ENCODE peak calls at places on chromosomes 2 and 18, in four cellular contexts. O, A, N and B are unnamed samples.

GRCh38 chr18:57062841-57063240 is 84.0 kb upstream of the BOD1L2 start:
- DNase-seq in O (peak; percentile 70), A (no peak), N (no peak), B (no peak)

GRCh38 chr2:158205215-158205614 is 103.5 kb downstream of the UPP2 start:
- DNase-seq in O (no peak), A (no peak), N (no peak), B (peak; percentile 21)

GRCh38 chr18:60064271-60064670 is 164.5 kb downstream of the PMAIP1 start:
- DNase-seq in O (no peak), A (no peak), N (no peak), B (no peak)

GRCh38 chr18:11081009-11081532 is 68.3 kb downstream of the PIEZO2 start:
- DNase-seq in O (no peak), A (no peak), N (no peak), B (no peak)

GRCh38 chr2:6977095-6977777 is 60.0 kb downstream of the RNF144A start:
- DNase-seq in O (peak; percentile 47), A (no peak), N (no peak), B (peak; percentile 70)

GRCh38 chr18:2984703-2985261 is 28.2 kb downstream of the LPIN2 start:
- DNase-seq in O (no peak), A (no peak), N (peak; percentile 96), B (peak; percentile 84)

GRCh38 chr2:164841719-164842623 is at the start of gene COBLL1:
- DNase-seq in O (peak; percentile 94), A (peak; percentile 88), N (peak; percentile 84), B (peak; percentile 89)

GRCh38 chr2:3628800-3629199 is 29.2 kb upstream of the ALLC start:
- DNase-seq in O (peak; percentile 57), A (no peak), N (peak; percentile 54), B (no peak)

GRCh38 chr2:217035967-217036366 is 176.1 kb upstream of the TNP1 start:
- DNase-seq in O (no peak), A (no peak), N (no peak), B (no peak)

GRCh38 chr2:102057502-102058292 is 65.9 kb downstream of the IL1R2 start:
- DNase-seq in O (no peak), A (no peak), N (peak; percentile 98), B (no peak)

GRCh38 chr18:61702007-61702406 is 190.8 kb downstream of the RNF152 start:
- DNase-seq in O (no peak), A (no peak), N (no peak), B (no peak)

DNA sequence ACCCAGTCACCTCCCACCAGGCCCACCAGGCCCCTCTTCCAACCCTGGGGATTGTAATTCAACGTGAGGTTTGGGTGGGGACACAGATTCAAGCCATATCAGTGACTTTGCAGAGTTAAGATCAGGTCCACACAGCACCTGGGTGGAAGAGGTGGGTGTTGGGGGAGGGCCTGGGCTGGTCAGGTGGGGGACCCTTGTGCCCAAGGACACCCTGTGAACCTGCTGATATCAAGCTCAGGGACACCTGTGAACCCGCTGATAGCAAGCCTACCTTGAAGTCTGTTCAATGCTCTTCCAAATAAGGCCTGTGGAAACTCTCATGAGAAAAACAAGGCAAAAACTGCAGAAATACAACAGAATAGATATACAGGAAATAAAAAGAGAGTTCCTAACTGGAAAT is 19.9 kb upstream of the TPO start:
- DNase-seq in O (no peak), A (no peak), N (no peak), B (no peak)
- TF ChIP-seq CTCF in O (no peak), A (no peak), N (no peak), B (no peak)

DNA sequence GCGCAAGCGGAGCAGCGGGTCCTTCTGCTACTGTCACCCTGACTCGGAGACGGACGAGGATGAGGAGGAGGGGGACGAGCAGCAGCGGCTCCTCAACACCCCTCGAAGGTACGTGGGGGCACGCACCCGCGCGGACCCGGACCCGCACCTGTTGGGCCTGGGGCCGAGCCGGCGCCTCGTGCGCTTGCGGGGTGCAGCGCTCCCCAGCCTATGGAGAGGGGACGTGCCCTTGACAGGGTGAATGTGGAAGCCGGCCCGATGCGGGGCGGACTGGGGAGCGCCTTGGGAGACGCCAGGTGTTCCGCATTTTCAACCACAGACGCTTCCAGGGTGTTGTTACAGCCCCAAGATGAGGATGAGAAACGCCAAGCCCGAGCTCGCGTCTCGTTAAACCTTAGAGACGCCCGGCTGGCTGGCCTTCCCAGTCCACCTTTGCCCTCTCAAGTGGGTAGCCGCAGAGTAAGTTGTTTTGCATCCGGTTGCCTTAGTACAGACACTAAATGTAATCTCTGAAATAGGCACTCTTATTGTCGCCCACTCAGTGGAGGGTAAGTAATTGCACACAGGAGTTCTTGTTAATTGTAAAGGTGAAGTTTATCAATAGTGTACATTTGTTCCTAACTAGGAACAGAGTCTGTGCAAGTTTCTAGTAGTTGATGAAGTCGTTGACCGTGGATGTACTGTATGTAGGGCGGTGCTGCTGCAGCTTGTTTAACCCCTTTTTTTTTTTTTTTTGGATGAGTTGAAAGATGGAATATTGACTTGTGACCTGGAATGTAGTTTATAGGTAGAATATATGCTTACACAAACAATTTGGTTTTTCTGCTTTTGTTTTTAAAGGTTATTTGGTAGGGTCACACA is 815 bp downstream of the GMCL1 start:
- DNase-seq in O (peak; percentile 90), A (peak; percentile 82), N (peak; percentile 47), B (peak; percentile 60)
- H3K27ac ChIP-seq in O (peak overlapping the region; percentile 94), A (peak overlapping the region; percentile 97), N (peak overlapping the region; percentile 56), B (peak overlapping the region; percentile 91)

GRCh38 chr2:233386382-233387041 is 32.2 kb downstream of the DGKD start:
- DNase-seq in O (no peak), A (peak; percentile 67), N (no peak), B (no peak)

GRCh38 chr2:233387667-233388528 is 33.6 kb downstream of the DGKD start:
- DNase-seq in O (peak; percentile 79), A (peak; percentile 91), N (peak; percentile 85), B (peak; percentile 75)

GRCh38 chr2:233385489-233386044 is 31.3 kb downstream of the DGKD start:
- DNase-seq in O (peak; percentile 39), A (peak; percentile 6), N (no peak), B (no peak)

GRCh38 chr2:233384811-233385488 is 30.7 kb downstream of the DGKD start:
- DNase-seq in O (peak; percentile 31), A (no peak), N (no peak), B (no peak)

DNA sequence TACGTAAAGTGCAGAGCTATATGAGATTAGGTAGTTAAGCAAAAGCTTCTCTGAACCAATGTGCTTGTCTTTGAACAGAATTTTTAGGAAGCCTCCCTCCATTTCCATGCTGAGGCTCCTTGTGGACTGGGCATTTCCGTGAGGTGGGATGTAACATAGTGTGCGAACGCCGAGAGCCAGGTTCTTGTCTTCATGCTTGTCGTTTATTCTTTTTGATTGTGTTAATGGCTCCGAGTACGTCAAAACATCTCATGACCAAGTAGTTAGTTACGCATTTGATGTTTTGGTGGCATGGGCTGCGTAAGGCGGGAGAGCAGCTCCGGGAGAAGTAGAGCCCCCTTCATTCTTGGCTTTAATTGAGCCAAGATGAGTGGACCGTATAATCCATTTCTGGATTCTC is 32.9 kb downstream of the DGKD start:
- DNase-seq in O (no peak), A (peak; percentile 65), N (no peak), B (no peak)
- TF ChIP-seq EP300 in O (no peak), A (peak; percentile 34), N (no peak), B (peak; percentile 93)

GRCh38 chr2:233708942-233709341 is 3.8 kb upstream of the UGT1A5 start:
- DNase-seq in O (no peak), A (no peak), N (no peak), B (no peak)
- TF ChIP-seq CTCF in O (no peak), A (no peak), N (no peak), B (no peak)

DNA sequence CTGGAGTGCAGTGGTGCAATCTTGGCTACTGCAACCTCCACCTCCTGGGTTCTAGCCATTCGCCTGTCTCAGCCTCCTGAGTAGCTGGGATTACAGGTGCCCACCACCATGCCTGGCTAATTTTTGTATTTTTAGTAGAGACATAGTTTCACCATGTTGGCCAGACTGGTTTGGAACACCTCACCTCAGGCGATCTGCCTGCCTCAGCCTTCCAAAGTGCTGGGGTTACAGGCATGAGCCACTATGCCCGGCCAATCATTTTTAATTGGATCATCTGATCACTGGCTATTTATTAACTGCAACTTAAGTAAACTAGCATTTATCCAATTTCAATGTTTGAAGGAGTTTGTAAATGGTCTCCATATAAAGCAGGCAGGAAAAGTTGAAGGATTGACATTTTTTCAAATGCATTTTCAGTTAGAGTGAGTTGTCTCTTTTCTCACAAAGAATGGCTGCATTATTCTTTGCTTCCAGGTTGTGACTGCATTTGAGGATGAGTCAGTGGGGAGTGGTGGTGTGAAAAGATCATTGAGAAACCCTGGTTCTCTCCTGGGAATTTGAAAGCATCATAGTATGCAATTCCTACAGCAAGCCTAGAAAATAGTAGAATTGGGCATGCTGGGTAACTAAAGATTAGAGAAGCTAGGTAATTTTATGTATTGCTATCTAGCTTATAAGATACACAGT is 431.1 kb upstream of the ZEB2 start:
- DNase-seq in O (no peak), A (no peak), N (no peak), B (no peak)
- H3K27ac ChIP-seq in O (no peak overlapping the region), A (peak overlapping the region; percentile 59), N (no peak overlapping the region), B (no peak overlapping the region)

GRCh38 chr18:21468514-21469164 is 131.9 kb downstream of the ESCO1 start:
- DNase-seq in O (no peak), A (no peak), N (no peak), B (no peak)
- TF ChIP-seq EP300 in O (no peak), A (no peak), N (no peak), B (no peak)

DNA sequence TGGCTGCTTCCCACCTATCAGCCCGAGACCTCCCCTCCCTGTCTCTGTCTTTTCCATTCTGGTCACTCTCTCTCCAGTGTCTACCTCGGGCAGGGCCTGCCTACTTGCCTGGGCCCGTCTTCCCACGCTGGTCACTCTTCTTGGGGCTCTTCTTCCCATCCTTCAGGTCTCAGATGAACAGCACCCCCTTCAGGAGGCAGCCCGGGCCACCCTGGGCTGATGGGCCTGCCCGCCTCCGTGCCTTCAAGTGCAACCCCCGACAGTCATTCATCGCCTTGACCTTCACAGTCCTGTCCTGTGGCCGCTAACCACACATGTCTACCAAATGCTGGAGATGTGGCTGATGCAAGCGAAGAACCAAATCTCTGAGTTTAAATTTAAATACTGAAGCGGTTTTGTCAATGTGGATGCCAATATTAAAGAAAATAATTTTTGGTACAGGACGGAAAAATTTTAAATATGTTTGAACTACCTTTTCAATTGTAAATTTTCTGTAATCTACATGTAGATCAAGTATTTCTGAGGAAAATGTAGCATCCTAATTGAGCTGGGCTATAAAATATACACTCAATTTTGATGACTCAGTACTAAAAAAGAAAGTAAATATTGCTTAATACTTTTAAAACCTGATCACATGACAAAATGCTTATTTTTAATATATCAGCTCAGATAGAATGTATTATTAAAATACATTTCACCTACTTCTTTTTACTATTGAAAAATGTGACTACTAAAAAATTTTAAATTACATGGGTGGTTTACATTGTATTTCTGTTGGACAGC is 96.4 kb downstream of the LAMA1 start:
- DNase-seq in O (no peak), A (no peak), N (no peak), B (no peak)
- TF ChIP-seq CTCF in O (no peak), A (no peak), N (peak; percentile 19), B (no peak)